ENCODE peak calls at places on chromosomes 16 and 17, in four cellular contexts. Y, C, N and I are unnamed samples.

GRCh38 chr17:72697602-72698146 is 394.8 kb downstream of the SLC39A11 start:
- DNase-seq in Y (no peak), C (peak; percentile 95), N (no peak), I (no peak)

GRCh38 chr17:15412606-15413005 is 54.8 kb downstream of the CDRT4 start:
- DNase-seq in Y (no peak), C (no peak), N (no peak), I (no peak)

GRCh38 chr17:47820023-47820789 is 1.4 kb downstream of the OSBPL7 start:
- DNase-seq in Y (peak; percentile 73), C (no peak), N (no peak), I (no peak)

GRCh38 chr16:54006693-54007092 is 279.9 kb downstream of the IRX3 start:
- DNase-seq in Y (no peak), C (no peak), N (no peak), I (no peak)

GRCh38 chr16:30697264-30698138 is 1.5 kb upstream of the SRCAP start:
- DNase-seq in Y (peak; percentile 86), C (no peak), N (peak; percentile 95), I (no peak)

GRCh38 chr16:85781685-85782370 is 17.5 kb downstream of the EMC8 start:
- DNase-seq in Y (no peak), C (peak; percentile 68), N (no peak), I (no peak)

GRCh38 chr16:18958621-18959578 is 24.8 kb upstream of the TMC7 start:
- DNase-seq in Y (no peak), C (peak; percentile 35), N (no peak), I (no peak)

GRCh38 chr16:59909262-59909661 is 1175.1 kb upstream of the GOT2 start:
- DNase-seq in Y (no peak), C (no peak), N (no peak), I (no peak)

GRCh38 chr17:78127240-78127887 is 1.2 kb downstream of the TMC6 start:
- DNase-seq in Y (peak; percentile 51), C (peak; percentile 93), N (no peak), I (no peak)

GRCh38 chr17:8057691-8058114 is 18.8 kb downstream of the ALOX15B start:
- DNase-seq in Y (peak; percentile 52), C (peak; percentile 75), N (peak; percentile 97), I (peak; percentile 45)

GRCh38 chr17:71769850-71770249 is 351.0 kb upstream of the SOX9 start:
- DNase-seq in Y (no peak), C (no peak), N (no peak), I (no peak)

GRCh38 chr17:81866440-81867122 is 4.6 kb downstream of the ARHGDIA start:
- DNase-seq in Y (no peak), C (no peak), N (no peak), I (no peak)

GRCh38 chr16:48560692-48561091 is 49.3 kb downstream of the N4BP1 start:
- DNase-seq in Y (no peak), C (no peak), N (no peak), I (no peak)

GRCh38 chr17:76515291-76515949 is 14.2 kb upstream of the RHBDF2 start:
- DNase-seq in Y (no peak), C (no peak), N (no peak), I (peak; percentile 82)

GRCh38 chr16:24178496-24178895 is 77.6 kb upstream of the CACNG3 start:
- DNase-seq in Y (peak; percentile 37), C (no peak), N (no peak), I (no peak)
- TF ChIP-seq CHD4 in Y (no peak), C (no peak), N (no peak), I (no peak)

DNA sequence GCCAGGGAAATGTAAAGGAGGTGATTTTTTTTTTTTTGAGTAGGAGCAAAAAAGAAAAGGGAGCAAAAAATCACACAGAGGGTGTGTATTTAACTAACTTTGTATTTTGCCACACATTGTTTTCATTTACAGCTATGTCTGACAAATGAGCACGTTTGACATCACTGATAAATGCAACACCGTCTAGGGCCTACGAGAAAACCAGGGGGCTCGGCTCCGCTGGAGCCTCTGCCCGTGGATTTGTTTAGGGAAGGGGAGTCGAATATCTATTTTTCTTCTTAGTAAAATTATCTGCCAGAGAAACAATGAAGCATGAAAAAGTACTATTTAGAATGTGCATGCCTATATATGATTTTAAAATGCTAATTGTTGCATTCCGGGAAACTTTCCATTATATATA is 6.8 kb downstream of the MAF start:
- DNase-seq in Y (no peak), C (no peak), N (no peak), I (no peak)
- H3K27ac ChIP-seq in Y (no peak overlapping the region), C (no peak overlapping the region), N (no peak overlapping the region), I (no peak overlapping the region)

DNA sequence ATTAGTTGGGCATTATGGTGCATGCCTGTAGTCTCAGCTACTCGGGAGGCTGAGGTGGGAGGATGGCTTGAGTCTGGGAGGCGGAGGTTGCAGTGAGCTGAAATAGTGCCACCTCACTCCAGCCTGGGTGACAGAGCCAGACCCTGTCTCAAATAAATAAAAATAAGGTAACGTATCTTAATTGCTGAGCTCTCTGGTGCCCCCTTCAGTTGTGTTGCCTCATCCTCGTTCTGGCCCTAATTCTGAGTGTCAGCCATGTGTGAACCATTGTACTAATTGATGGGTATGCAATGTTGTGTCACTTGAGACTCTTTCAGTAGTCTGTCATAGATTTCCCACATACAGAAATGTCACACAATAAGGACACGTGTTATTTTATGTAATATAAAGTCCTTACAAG is 363.1 kb upstream of the RBFOX1 start:
- DNase-seq in Y (no peak), C (no peak), N (no peak), I (no peak)
- TF ChIP-seq CHD4 in Y (no peak), C (no peak), N (no peak), I (no peak)

DNA sequence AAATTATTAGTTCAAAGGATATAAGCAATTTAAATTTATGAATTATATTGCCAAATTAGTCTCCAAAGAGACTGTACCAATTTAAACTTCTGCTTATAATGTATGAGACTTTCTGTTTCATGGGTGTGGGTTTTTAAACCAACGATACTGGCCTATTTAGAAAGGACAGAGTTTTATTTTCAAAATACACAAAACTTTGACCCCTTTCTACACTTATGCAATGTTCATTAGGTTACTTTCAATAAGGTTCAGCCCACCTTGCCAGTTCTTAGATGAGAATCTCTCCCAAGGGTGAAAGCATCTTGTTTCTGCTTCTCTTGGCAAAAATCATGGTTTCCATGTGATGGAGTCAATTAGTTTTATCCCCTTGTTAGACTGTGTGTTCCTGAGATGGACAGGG is 84.7 kb downstream of the MYO1D start:
- DNase-seq in Y (no peak), C (peak; percentile 45), N (no peak), I (no peak)
- H3K27ac ChIP-seq in Y (no peak overlapping the region), C (peak overlapping the region; percentile 49), N (no peak overlapping the region), I (no peak overlapping the region)

DNA sequence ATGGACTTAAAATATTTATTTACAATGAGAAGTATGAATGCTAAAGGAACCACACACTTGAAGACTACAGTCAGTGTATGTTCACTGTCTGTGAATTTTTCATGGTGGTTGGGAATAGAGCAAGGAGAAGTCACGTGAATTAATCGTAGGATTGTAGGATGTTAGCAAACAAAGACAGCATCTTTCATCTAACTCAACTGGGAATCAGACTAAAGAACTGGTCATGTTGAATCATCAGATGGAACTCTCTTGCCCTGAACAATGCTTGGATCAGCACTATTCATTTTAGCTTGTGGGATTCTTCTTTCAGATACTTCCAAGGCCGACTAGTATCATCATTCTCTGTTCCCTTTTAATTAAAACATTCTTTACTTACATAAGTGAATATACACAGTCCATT is 18.1 kb downstream of the KCNJ2 start:
- DNase-seq in Y (no peak), C (no peak), N (no peak), I (no peak)
- TF ChIP-seq CHD4 in Y (no peak), C (no peak), N (no peak), I (no peak)